ENCODE peak calls at places on chromosomes 16 and 17, in four cellular contexts. Z is sigmoid colon, S is A673, J is neuronal stem cell. W is an unnamed sample. For H3K4me1, the result is how much of the 10 kb centered on the place peaks cover.

GRCh38 chr17:48510381-48510760 is 20.4 kb downstream of the HOXB1 start:
- DNase-seq in Z (no peak), S (no peak), J (no peak), W (no peak)

GRCh38 chr17:75693500-75694481 is 26.7 kb downstream of the SAP30BP start:
- DNase-seq in Z (peak), S (peak), J (peak), W (peak)

GRCh38 chr17:73591278-73592078 is 52.8 kb downstream of the SDK2 start:
- DNase-seq in Z (no peak), S (no peak), J (no peak), W (no peak)

GRCh38 chr17:15464629-15465028 is 2.8 kb downstream of the CDRT4 start:
- DNase-seq in Z (no peak), S (no peak), J (no peak), W (no peak)

GRCh38 chr16:67384778-67385510 is 8.4 kb downstream of the TPPP3 start:
- DNase-seq in Z (no peak), S (no peak), J (no peak), W (no peak)

GRCh38 chr17:61205931-61206330 is 193.7 kb upstream of the TBX2 start:
- DNase-seq in Z (no peak), S (peak), J (no peak), W (no peak)

GRCh38 chr17:30021708-30022317 is 80.4 kb downstream of the EFCAB5 start:
- DNase-seq in Z (no peak), S (peak), J (peak), W (no peak)

GRCh38 chr16:56279132-56279531 is 87.8 kb downstream of the GNAO1 start:
- DNase-seq in Z (no peak), S (no peak), J (no peak), W (no peak)

GRCh38 chr16:13936596-13937081 is 16.7 kb downstream of the ERCC4 start:
- DNase-seq in Z (no peak), S (peak), J (no peak), W (no peak)

GRCh38 chr16:57264950-57265371 is 19.5 kb downstream of the PLLP start:
- DNase-seq in Z (peak), S (no peak), J (no peak), W (peak)

GRCh38 chr17:21275579-21276339 is 8.8 kb upstream of the MAP2K3 start:
- DNase-seq in Z (peak), S (peak), J (peak), W (no peak)

GRCh38 chr16:68074850-68075249 is 10.3 kb upstream of the NFATC3 start:
- DNase-seq in Z (no peak), S (no peak), J (no peak), W (no peak)

GRCh38 chr17:16415031-16415924 is at the start of gene TRPV2:
- DNase-seq in Z (no peak), S (no peak), J (no peak), W (no peak)

GRCh38 chr17:47949951-47950350 is 7.7 kb downstream of the PRR15L start:
- DNase-seq in Z (no peak), S (no peak), J (no peak), W (no peak)

GRCh38 chr17:76922084-76922483 is 53.9 kb downstream of the MGAT5B start:
- DNase-seq in Z (no peak), S (no peak), J (no peak), W (no peak)

GRCh38 chr16:15949210-15950166 is at the start of gene ABCC1:
- DNase-seq in Z (no peak), S (peak), J (peak), W (no peak)

GRCh38 chr17:37458805-37459204 is 30.9 kb upstream of the DUSP14 start:
- DNase-seq in Z (no peak), S (no peak), J (no peak), W (no peak)

GRCh38 chr17:72373910-72374741 is 253.3 kb downstream of the SOX9 start:
- DNase-seq in Z (no peak), S (peak), J (no peak), W (no peak)

GRCh38 chr16:21663889-21664647 is at the start of gene OTOA:
- DNase-seq in Z (no peak), S (no peak), J (no peak), W (no peak)

GRCh38 chr17:55601874-55602364 is 90.7 kb upstream of the SMIM36 start:
- DNase-seq in Z (no peak), S (peak), J (peak), W (no peak)

GRCh38 chr17:39351508-39351907 is 49.9 kb downstream of the FBXL20 start:
- DNase-seq in Z (no peak), S (no peak), J (no peak), W (no peak)

GRCh38 chr16:65249768-65250167 is 127.9 kb upstream of the CDH11 start:
- DNase-seq in Z (peak), S (no peak), J (no peak), W (no peak)

GRCh38 chr16:19106625-19107020 is 7.1 kb upstream of the ITPRIPL2 start:
- DNase-seq in Z (no peak), S (no peak), J (no peak), W (no peak)

GRCh38 chr16:9316615-9317014 is 225.2 kb downstream of the HAPSTR1 start:
- DNase-seq in Z (no peak), S (no peak), J (no peak), W (no peak)

GRCh38 chr16:47565454-47565853 is 104.3 kb downstream of the PHKB start:
- DNase-seq in Z (peak), S (peak), J (no peak), W (no peak)

GRCh38 chr16:67158637-67159600 is 790 bp downstream of the TRADD start:
- DNase-seq in Z (no peak), S (peak), J (no peak), W (peak)

GRCh38 chr17:44115585-44116415 is 7.6 kb downstream of the HDAC5 start:
- DNase-seq in Z (no peak), S (peak), J (no peak), W (no peak)

GRCh38 chr17:46028969-46029565 is 30.0 kb downstream of the STH start:
- DNase-seq in Z (no peak), S (no peak), J (no peak), W (no peak)

GRCh38 chr17:49483588-49484509 is 11.2 kb upstream of the NGFR start:
- DNase-seq in Z (no peak), S (no peak), J (no peak), W (no peak)

GRCh38 chr17:41625602-41626001 is 1.2 kb upstream of the KRT17 start:
- DNase-seq in Z (peak), S (no peak), J (no peak), W (peak)

GRCh38 chr16:23128056-23128455 is 21.2 kb downstream of the USP31 start:
- DNase-seq in Z (no peak), S (no peak), J (no peak), W (no peak)

DNA sequence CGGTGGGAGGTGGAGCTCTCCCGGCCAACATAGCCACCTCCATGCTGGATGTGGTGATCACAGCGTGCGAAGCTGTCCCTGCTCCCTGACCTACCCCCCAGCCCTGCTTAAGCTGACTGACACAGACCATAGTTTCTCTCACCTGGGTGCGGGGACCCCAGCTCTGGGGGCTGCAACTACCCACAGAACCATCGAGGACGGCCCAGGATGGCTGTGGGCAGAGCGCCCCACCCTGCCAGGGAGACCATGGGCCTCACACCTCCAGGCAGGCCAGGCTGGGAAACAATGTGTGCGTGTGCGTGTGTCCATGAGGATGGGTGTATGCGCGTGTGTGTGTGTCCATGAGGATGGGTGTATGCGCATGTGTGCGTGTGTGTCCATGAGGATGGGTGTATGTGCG is 20.4 kb downstream of the BAHCC1 start:
- DNase-seq in Z (no peak), S (no peak), J (no peak), W (no peak)
- H3K4me1 ChIP-seq in Z (under half), S (half or more), J (under half), W (under half)

DNA sequence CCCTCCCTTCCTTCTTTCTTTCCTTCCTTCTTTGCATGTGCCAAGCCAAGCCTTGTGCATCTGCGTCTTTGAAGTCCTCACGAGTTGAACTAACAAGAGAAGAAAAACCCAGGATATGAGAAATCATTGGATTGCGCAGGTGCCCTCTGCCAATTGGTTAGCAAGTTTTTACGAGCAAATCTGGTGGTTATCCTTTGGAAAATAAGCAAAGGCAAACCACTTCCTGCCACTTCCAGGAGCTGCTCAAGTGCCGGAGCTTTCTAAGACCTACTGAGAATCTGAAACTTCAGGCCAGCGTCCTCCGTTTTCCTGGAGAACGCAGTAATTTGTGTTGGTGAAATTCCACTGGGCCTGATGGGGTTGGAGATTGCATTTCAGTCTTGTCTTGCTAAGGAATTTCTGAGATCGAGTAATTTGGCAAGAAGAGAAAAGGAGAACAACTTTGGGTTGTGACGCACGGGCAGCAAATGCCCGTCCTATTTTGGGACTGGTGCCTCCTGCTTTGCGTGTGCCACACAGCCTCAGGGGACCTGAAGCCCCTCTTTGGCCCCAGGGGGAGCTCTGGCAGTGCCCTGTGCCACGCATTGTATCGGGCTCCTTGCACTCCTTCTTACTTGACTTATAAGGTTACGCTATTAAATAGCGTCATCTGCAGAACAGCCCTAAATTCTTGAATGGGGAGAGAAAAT is 56.4 kb downstream of the CMIP start:
- DNase-seq in Z (no peak), S (peak), J (no peak), W (no peak)
- H3K4me1 ChIP-seq in Z (under half), S (under half), J (under half), W (half or more)

GRCh38 chr17:78135858-78136500 is 5.4 kb downstream of the TMC8 start:
- DNase-seq in Z (no peak), S (no peak), J (no peak), W (no peak)
- H3K4me1 ChIP-seq in Z (under half), S (under half), J (under half), W (under half)

GRCh38 chr16:89366561-89367537 is 123.5 kb downstream of the ANKRD11 start:
- DNase-seq in Z (no peak), S (no peak), J (no peak), W (no peak)

GRCh38 chr16:89365996-89366395 is 124.4 kb downstream of the ANKRD11 start:
- DNase-seq in Z (no peak), S (no peak), J (no peak), W (no peak)

GRCh38 chr16:89363621-89364393 is 126.6 kb downstream of the ANKRD11 start:
- DNase-seq in Z (no peak), S (peak), J (no peak), W (peak)

GRCh38 chr16:89365044-89365467 is 125.3 kb downstream of the ANKRD11 start:
- DNase-seq in Z (no peak), S (no peak), J (no peak), W (no peak)

GRCh38 chr16:89364603-89365002 is 125.8 kb downstream of the ANKRD11 start:
- DNase-seq in Z (no peak), S (no peak), J (no peak), W (no peak)
- H3K4me1 ChIP-seq in Z (half or more), S (under half), J (under half), W (half or more)

DNA sequence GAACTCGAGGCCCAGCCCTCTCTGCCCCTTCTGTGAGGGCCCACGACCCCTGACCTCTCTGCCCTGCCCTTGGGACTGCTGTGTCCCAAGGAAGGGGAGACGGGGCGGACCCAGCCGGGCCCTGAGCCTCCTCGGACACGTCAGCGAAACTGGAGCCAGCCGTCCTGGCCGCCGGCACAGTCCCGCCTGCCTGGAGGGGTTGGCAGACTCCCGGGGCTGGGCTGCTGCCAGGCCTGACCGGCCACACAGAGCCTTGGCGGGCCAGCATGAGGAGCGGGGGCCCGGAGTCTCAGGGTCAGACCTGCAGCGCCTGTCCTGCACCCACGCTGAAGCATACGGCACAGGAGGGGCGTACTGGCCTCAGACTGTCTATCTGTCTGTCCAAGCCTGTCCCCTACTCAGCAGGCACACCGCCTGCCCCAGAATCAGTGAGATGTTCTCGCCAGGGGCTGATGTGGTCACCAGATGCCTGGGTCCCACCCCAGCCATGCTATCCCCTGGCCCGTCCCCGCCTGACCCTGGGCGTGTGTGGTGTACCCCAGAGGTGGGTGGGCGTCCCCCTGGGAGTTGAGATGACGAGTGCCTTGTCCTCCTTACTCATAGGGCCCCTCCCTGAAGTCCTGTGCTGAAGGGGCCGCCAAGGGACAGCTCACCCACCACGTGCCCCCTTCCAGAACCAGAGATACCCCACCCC is 4.6 kb downstream of the VASN start:
- DNase-seq in Z (peak), S (no peak), J (no peak), W (no peak)
- H3K4me1 ChIP-seq in Z (half or more), S (under half), J (half or more), W (under half)

GRCh38 chr16:85140455-85141012 is 28.3 kb upstream of the CIBAR2 start:
- DNase-seq in Z (no peak), S (no peak), J (no peak), W (no peak)
- H3K4me1 ChIP-seq in Z (under half), S (under half), J (under half), W (under half)

DNA sequence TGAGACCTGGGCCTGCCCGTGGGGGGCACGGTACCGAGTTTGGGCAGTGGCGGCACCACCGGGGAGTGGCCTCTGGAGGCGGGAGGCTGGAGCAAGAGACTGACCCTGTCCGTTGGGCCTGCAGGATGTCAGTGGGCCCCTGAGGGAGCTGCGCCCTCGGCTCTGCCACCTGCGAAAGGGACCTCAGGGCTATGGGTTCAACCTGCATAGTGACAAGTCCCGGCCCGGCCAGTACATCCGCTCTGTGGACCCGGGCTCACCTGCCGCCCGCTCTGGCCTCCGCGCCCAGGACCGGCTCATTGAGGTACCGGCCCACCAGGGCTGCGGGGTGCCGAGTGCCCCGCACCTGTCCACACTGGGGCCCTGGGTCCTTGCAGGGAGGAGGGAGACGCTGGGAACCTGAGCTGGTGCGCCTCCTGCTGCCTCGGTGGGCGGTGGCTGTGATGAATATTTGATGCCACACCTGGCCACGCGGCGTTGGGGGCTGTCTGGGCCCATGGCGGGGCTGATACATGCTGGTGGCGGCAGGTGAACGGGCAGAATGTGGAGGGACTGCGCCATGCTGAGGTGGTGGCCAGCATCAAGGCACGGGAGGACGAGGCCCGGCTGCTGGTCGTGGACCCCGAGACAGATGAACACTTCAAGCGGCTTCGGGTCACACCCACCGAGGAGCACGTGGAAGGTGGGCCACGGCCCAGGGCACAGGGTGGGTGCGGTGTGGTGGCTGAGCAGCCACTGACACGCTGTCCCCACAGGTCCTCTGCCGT is 9.7 kb downstream of the NHERF2 start:
- DNase-seq in Z (peak), S (no peak), J (no peak), W (peak)
- H3K4me1 ChIP-seq in Z (half or more), S (under half), J (under half), W (under half)

GRCh38 chr17:64497565-64498035 is 746 bp upstream of the POLG2 start:
- DNase-seq in Z (no peak), S (no peak), J (no peak), W (no peak)
- H3K4me1 ChIP-seq in Z (under half), S (under half), J (under half), W (under half)